ENCODE peak calls at places on chromosomes 16 and 17, in eight cellular contexts. N is tibial nerve; Q is lower lobe of right lung; U is gastrocnemius medialis; J is aorta; M is CD8-positive, alpha-beta T cell; X is SJSA1; Z is fibroblast of lung. O is an unnamed sample.
A peak's percentile ranks its signal among the peaks of the same experiment; 100 is the strongest.

GRCh38 chr16:23699100-23699499 is 13.9 kb downstream of the ERN2 start:
- DNase-seq in U (no peak), Z (no peak), J (no peak), X (no peak), Q (no peak), M (peak; percentile 51), N (no peak), O (no peak)

GRCh38 chr17:81867123-81867951 is 3.8 kb downstream of the ARHGDIA start:
- DNase-seq in N (no peak), X (peak; percentile 46), Q (no peak), M (peak; percentile 62), U (no peak), Z (peak; percentile 60), J (no peak), O (peak; percentile 84)

GRCh38 chr17:59149841-59150511 is 5.0 kb downstream of the SKA2 start:
- DNase-seq in X (no peak), Z (peak; percentile 15), M (no peak), Q (no peak), N (no peak), U (no peak), J (no peak), O (no peak)

GRCh38 chr17:60060474-60060873 is 18.2 kb downstream of the HEATR6 start:
- DNase-seq in N (no peak), X (no peak), Z (no peak), Q (no peak), U (no peak), J (no peak), M (no peak), O (no peak)

GRCh38 chr17:2343421-2343820 is 6.1 kb downstream of the SGSM2 start:
- DNase-seq in Q (no peak), U (no peak), J (no peak), Z (no peak), N (no peak), X (no peak), M (peak; percentile 59), O (no peak)

GRCh38 chr17:72713701-72714100 is 378.8 kb downstream of the SLC39A11 start:
- DNase-seq in Q (no peak), J (no peak), N (no peak), U (no peak), Z (no peak), M (no peak), X (no peak), O (no peak)

GRCh38 chr16:24850289-24850931 is 4.6 kb downstream of the SLC5A11 start:
- DNase-seq in J (no peak), M (no peak), N (no peak), U (no peak), Z (peak; percentile 78), X (peak; percentile 36), Q (no peak), O (no peak)

GRCh38 chr17:78458739-78459335 is 80.4 kb downstream of the PGS1 start:
- DNase-seq in Z (no peak), X (no peak), U (no peak), M (no peak), J (no peak), N (no peak), Q (no peak), O (no peak)

GRCh38 chr17:42886283-42887176 is 14.1 kb upstream of the G6PC1 start:
- DNase-seq in X (no peak), Q (no peak), M (no peak), U (no peak), Z (no peak), N (peak; percentile 9), J (no peak), O (no peak)

GRCh38 chr17:35906559-35907265 is 23.9 kb downstream of the RDM1 start:
- DNase-seq in N (no peak), Z (peak; percentile 21), M (no peak), X (no peak), Q (no peak), U (no peak), J (no peak), O (no peak)

GRCh38 chr17:38921756-38922411 is 3.5 kb upstream of the LASP1NB start:
- DNase-seq in X (no peak), Z (no peak), U (no peak), J (peak; percentile 66), Q (no peak), N (no peak), M (peak; percentile 49), O (no peak)

GRCh38 chr16:1763521-1764511 is 7.5 kb downstream of the NME3 start:
- DNase-seq in N (no peak), J (no peak), U (no peak), Z (peak; percentile 35), X (no peak), M (no peak), Q (no peak), O (no peak)

GRCh38 chr16:69338557-69339288 is 641 bp downstream of the COG8 start:
- DNase-seq in J (peak; percentile 60), Q (no peak), M (no peak), U (no peak), Z (no peak), N (no peak), X (no peak), O (no peak)

GRCh38 chr16:69339289-69340094 is at the start of the genes COG8 and NIP7:
- DNase-seq in Q (peak; percentile 94), J (peak; percentile 97), U (peak; percentile 94), N (peak; percentile 99), X (peak; percentile 98), Z (peak; percentile 98), M (peak; percentile 92), O (peak; percentile 97)

GRCh38 chr16:69344171-69344570 is 4.6 kb downstream of the NIP7 start:
- DNase-seq in M (no peak), X (no peak), Z (no peak), N (no peak), Q (no peak), J (no peak), U (no peak), O (no peak)

GRCh38 chr16:69334696-69335095 is 4.3 kb upstream of the PDF start:
- DNase-seq in N (no peak), M (no peak), Z (no peak), U (no peak), J (no peak), X (no peak), Q (no peak), O (no peak)

GRCh38 chr16:69340095-69340644 is 598 bp downstream of the NIP7 start:
- DNase-seq in Q (no peak), N (no peak), M (no peak), J (peak; percentile 36), X (no peak), U (no peak), Z (peak; percentile 22), O (no peak)
- H3K27ac ChIP-seq in Q (peak overlapping the region; percentile 92), N (peak overlapping the region; percentile 93), M (peak overlapping the region; percentile 70), J (peak overlapping the region; percentile 72), X (peak overlapping the region; percentile 37), U (peak overlapping the region; percentile 81), Z (peak overlapping the region; percentile 80), O (peak overlapping the region; percentile 52)

GRCh38 chr16:86994215-86994614 is 323.0 kb downstream of the C16orf95 start:
- DNase-seq in M (no peak), Z (no peak), U (no peak), X (no peak), J (no peak), N (no peak), Q (no peak), O (no peak)
- H3K27ac ChIP-seq in M (no peak overlapping the region), Z (peak overlapping the region; percentile 49), U (no peak overlapping the region), X (peak overlapping the region; percentile 64), J (no peak overlapping the region), N (no peak overlapping the region), Q (no peak overlapping the region), O (peak overlapping the region; percentile 58)

DNA sequence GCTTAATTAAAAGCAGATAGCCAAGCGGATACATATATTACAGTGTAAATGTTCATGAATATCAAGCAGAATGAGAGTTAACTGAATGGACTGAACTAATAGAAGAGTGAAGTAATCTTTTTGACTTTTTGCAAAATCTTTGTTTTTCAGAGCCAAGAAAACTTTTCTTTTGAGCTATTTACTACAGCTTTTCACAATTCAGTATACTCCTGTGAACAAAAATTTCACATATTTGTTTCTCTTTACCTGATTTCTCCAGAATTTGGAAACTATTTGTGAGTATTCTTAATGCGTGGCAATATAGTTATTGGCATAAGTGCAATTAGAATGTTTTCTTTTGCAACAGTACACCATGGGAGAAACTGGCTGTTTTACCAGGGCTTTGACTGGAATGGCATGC is 9.1 kb upstream of the DUXB start:
- DNase-seq in Z (no peak), J (no peak), U (no peak), Q (no peak), M (no peak), N (no peak), X (no peak), O (no peak)
- H3K27ac ChIP-seq in Z (no peak overlapping the region), J (no peak overlapping the region), U (no peak overlapping the region), Q (no peak overlapping the region), M (no peak overlapping the region), N (no peak overlapping the region), X (no peak overlapping the region), O (no peak overlapping the region)

GRCh38 chr17:57362797-57363556 is 106.7 kb downstream of the MSI2 start:
- DNase-seq in N (no peak), J (no peak), X (no peak), Q (no peak), M (no peak), Z (no peak), U (no peak), O (no peak)
- H3K27ac ChIP-seq in N (no peak overlapping the region), J (no peak overlapping the region), X (no peak overlapping the region), Q (no peak overlapping the region), M (no peak overlapping the region), Z (no peak overlapping the region), U (peak overlapping the region; percentile 88), O (no peak overlapping the region)

GRCh38 chr17:28727727-28728363 is 743 bp upstream of the NEK8 start:
- DNase-seq in X (peak; percentile 76), Q (peak; percentile 64), J (no peak), N (no peak), U (no peak), Z (peak; percentile 51), M (peak; percentile 83), O (peak; percentile 88)
- H3K27ac ChIP-seq in X (peak overlapping the region; percentile 87), Q (peak overlapping the region; percentile 96), J (peak overlapping the region; percentile 80), N (peak overlapping the region; percentile 97), U (peak overlapping the region; percentile 98), Z (peak overlapping the region; percentile 94), M (peak overlapping the region; percentile 95), O (peak overlapping the region; percentile 92)

GRCh38 chr16:50315346-50315997 is 49.1 kb downstream of the ADCY7 start:
- DNase-seq in Q (peak; percentile 32), J (peak; percentile 64), M (peak; percentile 47), U (no peak), Z (peak; percentile 28), N (no peak), X (no peak), O (no peak)
- H3K27ac ChIP-seq in Q (no peak overlapping the region), J (no peak overlapping the region), M (no peak overlapping the region), U (no peak overlapping the region), Z (no peak overlapping the region), N (no peak overlapping the region), X (no peak overlapping the region), O (no peak overlapping the region)

O was measured in RWPE2.